ENCODE peak calls at places on chromosomes 6 and 20, in four cellular contexts. L is ovary, J is body of pancreas, D is HCT116. U is an unnamed sample.

GRCh38 chr20:60013296-60014142 is 55.3 kb downstream of the CDH26 start:
- DNase-seq in L (no peak), J (no peak), D (no peak), U (no peak)

GRCh38 chr20:35606127-35606526 is 9.5 kb upstream of the SPAG4 start:
- DNase-seq in L (no peak), J (no peak), D (no peak), U (no peak)

GRCh38 chr6:41917528-41917927 is 3.4 kb downstream of the MED20 start:
- DNase-seq in L (no peak), J (no peak), D (peak), U (peak)

GRCh38 chr6:150867117-150867516 is 1.6 kb downstream of the MTHFD1L start:
- DNase-seq in L (no peak), J (no peak), D (no peak), U (no peak)

GRCh38 chr20:59207742-59208357 is 44.2 kb downstream of the ZNF831 start:
- DNase-seq in L (no peak), J (no peak), D (peak), U (peak)

GRCh38 chr20:53751394-53752368 is 158.0 kb upstream of the ZNF217 start:
- DNase-seq in L (no peak), J (no peak), D (no peak), U (no peak)

GRCh38 chr6:113818528-113818927 is 38.6 kb upstream of the MARCKS start:
- DNase-seq in L (no peak), J (no peak), D (no peak), U (no peak)

GRCh38 chr20:309306-309840 is 12.0 kb downstream of the ZCCHC3 start:
- DNase-seq in L (no peak), J (no peak), D (no peak), U (no peak)

GRCh38 chr6:33915134-33915533 is 111.3 kb upstream of the MLN start:
- DNase-seq in L (no peak), J (peak), D (no peak), U (no peak)

GRCh38 chr20:13219327-13220193 is 1.5 kb upstream of the ISM1 start:
- DNase-seq in L (no peak), J (no peak), D (no peak), U (no peak)

GRCh38 chr6:4185419-4185818 is 50.0 kb upstream of the ECI2 start:
- DNase-seq in L (no peak), J (no peak), D (no peak), U (no peak)

GRCh38 chr6:84882768-84883766 is 118.7 kb upstream of the TBX18 start:
- DNase-seq in L (no peak), J (no peak), D (no peak), U (no peak)

GRCh38 chr6:170147832-170148708 is 142.8 kb downstream of the DLL1 start:
- DNase-seq in L (no peak), J (no peak), D (no peak), U (no peak)

GRCh38 chr6:52725133-52725529 is 38.1 kb downstream of the GSTA2 start:
- DNase-seq in L (no peak), J (peak), D (no peak), U (no peak)

GRCh38 chr6:13733178-13733851 is 21.7 kb upstream of the RANBP9 start:
- DNase-seq in L (peak), J (peak), D (no peak), U (no peak)

GRCh38 chr6:31805939-31806469 is 762 bp downstream of the LSM2 start:
- DNase-seq in L (no peak), J (no peak), D (no peak), U (no peak)

GRCh38 chr20:60056345-60057122 is 98.3 kb downstream of the CDH26 start:
- DNase-seq in L (no peak), J (no peak), D (no peak), U (no peak)

GRCh38 chr6:35140991-35141720 is at the start of gene TCP11:
- DNase-seq in L (peak), J (no peak), D (no peak), U (peak)

GRCh38 chr6:111750753-111751684 is 122.2 kb downstream of the FYN start:
- DNase-seq in L (no peak), J (no peak), D (no peak), U (no peak)

DNA sequence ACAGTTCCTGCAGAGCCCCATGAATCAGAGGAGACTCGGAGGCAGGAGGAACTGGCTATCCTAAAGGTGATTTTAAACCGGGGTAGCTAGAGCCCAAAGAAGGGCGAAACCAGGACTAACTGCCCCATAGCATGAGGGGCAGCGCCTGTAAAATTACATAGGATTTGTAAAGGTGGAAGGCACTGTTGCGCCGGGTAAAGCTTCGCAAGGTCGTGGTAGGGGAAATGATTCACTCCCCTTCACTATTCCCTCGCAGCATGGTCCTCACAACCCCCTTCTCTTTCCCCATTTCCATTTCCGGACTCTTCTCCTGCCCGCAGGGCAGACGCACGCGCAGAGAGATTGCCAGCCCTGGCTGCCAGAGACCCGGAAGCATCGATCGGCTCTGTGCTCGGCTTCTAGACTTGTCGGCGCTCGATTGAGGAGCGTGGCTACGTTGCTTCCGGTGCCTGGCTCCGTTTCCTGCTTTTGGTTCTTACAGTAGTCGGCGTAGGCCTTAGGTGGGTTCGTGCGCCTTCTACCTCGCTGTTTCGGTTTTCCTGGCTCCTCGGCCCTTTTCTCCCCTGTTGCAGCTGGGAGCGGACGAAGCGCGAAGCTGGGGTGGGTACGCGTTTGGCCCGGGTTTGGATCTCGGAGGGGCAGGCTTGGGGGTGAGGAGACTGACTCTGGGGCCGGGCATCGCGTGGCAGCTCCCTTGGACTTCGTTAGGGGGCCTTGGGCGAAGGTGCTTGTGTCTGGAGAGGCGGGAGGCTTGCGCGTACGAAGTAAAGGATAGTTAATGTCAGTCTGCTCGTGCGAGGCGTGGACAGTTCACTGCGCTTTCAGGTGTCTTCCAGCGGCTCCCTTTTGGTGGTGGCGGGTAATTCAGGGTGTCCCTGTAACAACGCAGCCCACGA is at the start of gene SNRPB2:
- DNase-seq in L (peak), J (peak), D (peak), U (peak)
- TF ChIP-seq POLR2A in L (peak), J (peak), D (peak), U (peak)

DNA sequence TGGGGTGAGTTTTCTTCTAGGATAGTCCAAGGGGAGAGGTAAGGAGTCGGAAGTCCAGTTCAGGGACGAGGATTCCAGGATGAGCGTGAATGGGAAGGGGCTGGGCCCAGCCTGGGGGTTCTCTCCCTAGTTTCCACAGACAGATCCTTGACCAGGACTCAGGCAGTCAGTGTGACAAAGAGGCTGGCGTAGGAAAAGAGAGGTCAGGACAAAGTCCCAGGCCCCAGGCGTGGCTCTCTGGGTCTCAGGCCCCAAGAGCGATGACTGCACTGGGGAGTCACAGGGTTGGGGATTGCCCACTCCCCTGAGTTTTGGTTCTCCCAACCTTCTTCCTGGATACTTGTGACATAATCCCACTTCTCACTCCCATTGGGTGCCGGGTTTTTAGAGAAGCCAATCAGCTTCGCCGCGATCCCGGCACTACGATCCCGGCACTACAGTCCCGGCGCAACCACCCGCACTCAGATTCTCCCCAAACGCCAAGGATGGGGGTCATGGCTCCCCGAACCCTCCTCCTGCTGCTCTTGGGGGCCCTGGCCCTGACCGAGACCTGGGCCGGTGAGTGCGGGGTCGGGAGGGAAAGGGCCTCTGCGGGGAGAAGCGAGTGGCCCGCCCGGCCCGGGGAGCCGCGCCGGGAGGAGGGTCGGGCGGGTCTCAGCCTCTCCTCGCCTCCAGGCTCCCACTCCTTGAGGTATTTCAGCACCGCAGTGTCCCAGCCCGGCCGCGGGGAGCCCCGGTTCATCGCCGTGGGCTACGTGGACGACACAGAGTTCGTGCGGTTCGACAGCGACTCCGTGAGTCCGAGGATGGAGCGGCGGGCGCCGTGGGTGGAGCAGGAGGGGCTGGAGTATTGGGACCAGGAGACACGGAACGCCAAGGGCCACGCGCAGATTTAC is 46.2 kb upstream of the TRIM26 start:
- DNase-seq in L (peak), J (peak), D (peak), U (peak)
- TF ChIP-seq POLR2A in L (no peak), J (peak), D (no peak), U (no peak)

DNA sequence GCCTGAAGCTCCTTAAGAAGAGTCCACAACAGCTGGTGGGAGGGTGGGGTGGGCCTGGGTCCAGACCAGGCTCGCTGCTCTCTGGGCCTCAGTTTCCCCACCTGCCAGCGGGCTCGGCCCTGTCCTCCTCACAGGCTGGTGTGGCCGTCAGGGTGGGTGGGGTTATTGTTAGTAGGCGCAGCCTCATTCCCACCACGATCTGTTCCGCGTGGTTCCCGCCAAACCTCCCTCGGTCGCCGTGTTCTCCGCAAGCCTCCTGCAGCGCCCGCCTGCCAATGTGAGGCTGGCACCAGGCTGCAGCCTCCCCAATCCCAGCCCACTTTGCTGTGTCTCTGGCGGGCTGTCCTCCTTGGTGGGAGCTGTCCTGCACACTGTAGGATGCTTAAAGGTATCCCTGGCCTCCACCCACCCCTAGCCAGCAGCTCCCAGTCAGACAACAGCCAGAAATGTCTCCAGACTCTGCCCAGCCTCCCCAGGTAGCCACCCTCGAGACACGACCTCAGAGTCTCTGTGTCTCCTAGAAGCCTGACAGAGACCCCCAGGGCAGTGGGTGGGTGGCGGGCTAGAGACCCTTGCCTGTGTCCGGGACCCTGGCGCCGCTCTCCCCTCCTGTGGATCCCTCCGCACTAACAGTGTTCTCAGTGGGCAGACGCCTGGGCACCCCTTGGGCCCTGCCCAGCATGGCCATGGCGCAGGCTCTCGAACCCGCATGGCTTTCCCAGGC is 15.3 kb downstream of the SLC17A9 start:
- DNase-seq in L (no peak), J (no peak), D (no peak), U (no peak)
- TF ChIP-seq POLR2A in L (no peak), J (no peak), D (no peak), U (no peak)

DNA sequence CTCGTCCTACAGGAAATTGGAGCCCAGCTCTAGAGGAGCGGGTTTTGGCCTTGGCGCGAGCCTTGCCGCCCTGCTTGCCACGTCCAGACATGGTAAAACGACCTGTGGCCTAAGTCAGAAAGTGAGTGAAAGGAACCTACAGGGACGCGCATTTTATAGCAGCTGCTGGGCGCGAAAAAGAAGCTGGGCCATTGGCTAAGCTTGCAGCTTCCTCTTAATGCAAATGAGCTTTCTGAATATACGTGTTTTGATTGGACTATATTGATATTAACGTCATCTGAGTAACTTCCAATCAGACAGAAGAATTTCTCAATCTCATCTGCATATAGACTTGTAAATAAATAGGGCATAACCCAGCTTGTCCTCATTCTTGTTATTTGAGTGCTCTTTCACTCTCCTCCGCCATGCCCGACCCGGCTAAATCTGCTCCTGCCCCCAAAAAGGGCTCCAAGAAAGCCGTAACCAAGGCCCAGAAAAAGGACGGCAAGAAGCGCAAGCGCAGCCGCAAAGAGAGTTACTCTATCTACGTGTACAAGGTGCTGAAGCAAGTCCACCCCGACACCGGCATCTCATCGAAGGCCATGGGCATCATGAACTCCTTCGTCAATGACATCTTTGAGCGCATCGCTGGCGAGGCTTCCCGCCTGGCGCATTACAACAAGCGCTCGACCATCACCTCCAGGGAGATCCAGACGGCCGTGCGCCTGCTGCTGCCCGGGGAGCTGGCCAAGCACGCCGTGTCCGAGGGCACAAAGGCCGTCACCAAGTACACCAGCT is 18.9 kb downstream of the OR2B2 start:
- DNase-seq in L (no peak), J (peak), D (peak), U (peak)
- TF ChIP-seq POLR2A in L (no peak), J (peak), D (peak), U (peak)

DNA sequence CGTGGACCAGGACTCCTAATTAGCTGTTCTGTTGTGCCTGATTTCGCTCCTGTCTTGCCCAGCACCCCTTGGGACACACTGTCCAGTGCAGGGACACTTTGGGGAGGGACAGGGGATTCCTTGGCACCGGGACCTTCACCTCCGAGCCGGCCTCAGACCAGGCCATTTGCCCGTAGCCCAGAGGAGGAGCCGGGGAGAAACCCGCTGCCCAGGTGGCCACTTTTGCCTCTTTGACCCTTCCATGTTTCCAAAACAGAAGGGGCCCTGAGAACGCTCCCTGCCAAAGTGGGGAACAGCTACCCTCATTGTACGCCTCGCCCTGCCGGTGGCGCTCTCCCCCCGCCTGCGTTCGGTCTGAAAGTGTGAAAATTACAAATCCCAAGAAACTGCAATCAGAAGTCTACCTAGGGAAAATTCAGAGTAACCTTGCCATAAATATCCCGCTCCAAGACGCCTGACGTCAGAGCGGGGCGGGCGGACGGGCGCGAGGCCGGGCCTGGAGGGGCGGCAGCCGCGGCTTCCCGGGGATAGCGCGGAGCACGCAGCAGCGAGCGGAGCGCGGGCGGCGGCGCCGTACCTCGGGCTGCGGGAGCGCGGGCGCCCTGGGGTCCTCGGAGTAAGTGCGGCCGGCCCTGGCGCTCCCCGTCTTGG is at the start of gene DAAM2:
- DNase-seq in L (peak), J (peak), D (no peak), U (no peak)
- TF ChIP-seq POLR2A in L (peak), J (peak), D (no peak), U (no peak)

GRCh38 chr6:158751842-158752424 is 67.2 kb downstream of the EZR start:
- DNase-seq in L (no peak), J (no peak), D (no peak), U (no peak)

GRCh38 chr6:158751192-158751591 is 68.0 kb downstream of the EZR start:
- DNase-seq in L (no peak), J (no peak), D (no peak), U (no peak)

GRCh38 chr6:158753826-158754225 is 65.3 kb downstream of the EZR start:
- DNase-seq in L (no peak), J (no peak), D (no peak), U (no peak)

GRCh38 chr6:158754738-158755137 is 64.4 kb downstream of the EZR start:
- DNase-seq in L (no peak), J (no peak), D (no peak), U (no peak)

GRCh38 chr6:158752613-158753012 is 66.6 kb downstream of the EZR start:
- DNase-seq in L (no peak), J (peak), D (no peak), U (no peak)
- TF ChIP-seq POLR2A in L (no peak), J (no peak), D (no peak), U (no peak)

DNA sequence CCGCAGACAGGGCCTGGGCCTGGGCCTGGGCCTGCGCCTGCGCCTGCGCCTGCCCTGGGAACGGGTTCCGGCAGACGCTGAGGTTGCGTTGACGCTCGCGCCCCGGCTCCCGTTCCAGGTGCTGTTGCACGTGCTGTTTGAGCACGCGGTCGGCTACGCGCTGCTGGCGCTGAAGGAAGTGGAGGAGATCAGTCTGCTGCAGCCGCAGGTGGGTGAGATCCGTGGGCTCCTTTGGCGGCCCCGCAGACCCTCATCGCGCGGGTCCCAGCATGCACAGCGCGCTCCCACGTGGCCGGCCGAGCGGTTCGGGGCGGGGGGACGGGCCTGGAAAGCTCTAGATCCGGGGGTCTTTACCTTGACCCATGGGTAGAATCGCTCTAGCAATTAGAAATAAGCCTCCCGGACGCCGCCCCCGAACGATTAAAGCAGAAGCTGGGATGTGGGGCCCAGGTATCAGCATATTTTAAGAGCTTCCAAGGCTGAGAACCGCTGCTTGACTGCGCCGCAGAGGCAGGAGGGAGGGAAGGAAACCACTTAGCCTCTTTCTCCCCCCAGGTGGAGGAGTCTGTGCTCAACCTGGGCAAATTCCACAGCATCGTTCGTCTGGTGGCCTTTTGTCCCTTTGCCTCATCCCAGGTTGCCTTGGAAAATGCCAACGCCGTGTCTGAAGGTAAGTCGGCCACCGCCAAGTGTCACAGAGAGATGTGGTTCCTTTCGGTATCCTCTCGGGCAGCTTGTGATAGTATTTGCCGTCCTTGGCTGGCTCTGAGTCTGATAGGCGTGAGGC is 485 bp downstream of the NOP56 start:
- DNase-seq in L (no peak), J (no peak), D (no peak), U (peak)
- TF ChIP-seq POLR2A in L (peak), J (no peak), D (no peak), U (peak)

U was measured in erythroblast.